ENCODE peak calls at places on chromosomes 7 and 10, in six cellular contexts. One of them, this sample, is unnamed.

GRCh38 chr7:88818552-88818951 is 23.0 kb upstream of the TEX47 start:
- DNase-seq in ovary: no peak
- DNase-seq in effector CD4-positive, alpha-beta T cell: no peak
- DNase-seq in brain microvascular endothelial cell: no peak
- DNase-seq in posterior cingulate gyrus: no peak
- DNase-seq in NB4: no peak
- DNase-seq in this sample: no peak

GRCh38 chr10:112374724-112375541 is 1.0 kb downstream of the ACSL5 start:
- DNase-seq in ovary: no peak
- DNase-seq in effector CD4-positive, alpha-beta T cell: no peak
- DNase-seq in brain microvascular endothelial cell: no peak
- DNase-seq in posterior cingulate gyrus: no peak
- DNase-seq in NB4: peak; percentile 36
- DNase-seq in this sample: no peak

GRCh38 chr7:1993776-1994740 is 238.7 kb downstream of the MAD1L1 start:
- DNase-seq in ovary: no peak
- DNase-seq in effector CD4-positive, alpha-beta T cell: no peak
- DNase-seq in brain microvascular endothelial cell: no peak
- DNase-seq in posterior cingulate gyrus: no peak
- DNase-seq in NB4: no peak
- DNase-seq in this sample: no peak

GRCh38 chr10:65548046-65548445 is 1377.8 kb upstream of the LRRTM3 start:
- DNase-seq in ovary: no peak
- DNase-seq in effector CD4-positive, alpha-beta T cell: no peak
- DNase-seq in brain microvascular endothelial cell: peak; percentile 25
- DNase-seq in posterior cingulate gyrus: no peak
- DNase-seq in NB4: no peak
- DNase-seq in this sample: no peak

GRCh38 chr7:5491251-5492044 is 67.8 kb upstream of the TNRC18 start:
- DNase-seq in ovary: peak; percentile 46
- DNase-seq in effector CD4-positive, alpha-beta T cell: no peak
- DNase-seq in brain microvascular endothelial cell: no peak
- DNase-seq in posterior cingulate gyrus: no peak
- DNase-seq in NB4: no peak
- DNase-seq in this sample: no peak

GRCh38 chr7:34107306-34107705 is 202.0 kb downstream of the BMPER start:
- DNase-seq in ovary: no peak
- DNase-seq in effector CD4-positive, alpha-beta T cell: no peak
- DNase-seq in brain microvascular endothelial cell: no peak
- DNase-seq in posterior cingulate gyrus: no peak
- DNase-seq in NB4: peak; percentile 6
- DNase-seq in this sample: no peak

GRCh38 chr7:14457567-14458453 is 444.7 kb downstream of the DGKB start:
- DNase-seq in ovary: peak; percentile 19
- DNase-seq in effector CD4-positive, alpha-beta T cell: peak; percentile 9
- DNase-seq in brain microvascular endothelial cell: peak; percentile 79
- DNase-seq in posterior cingulate gyrus: peak; percentile 73
- DNase-seq in NB4: peak; percentile 77
- DNase-seq in this sample: peak; percentile 74

GRCh38 chr7:41873781-41874180 is 170.9 kb upstream of the INHBA start:
- DNase-seq in ovary: no peak
- DNase-seq in effector CD4-positive, alpha-beta T cell: no peak
- DNase-seq in brain microvascular endothelial cell: no peak
- DNase-seq in posterior cingulate gyrus: no peak
- DNase-seq in NB4: no peak
- DNase-seq in this sample: no peak

GRCh38 chr10:54799491-54799890 is 1.5 kb downstream of the PCDH15 start:
- DNase-seq in ovary: no peak
- DNase-seq in effector CD4-positive, alpha-beta T cell: no peak
- DNase-seq in brain microvascular endothelial cell: no peak
- DNase-seq in posterior cingulate gyrus: no peak
- DNase-seq in NB4: no peak
- DNase-seq in this sample: no peak

GRCh38 chr10:70494536-70494935 is 16.0 kb downstream of the PALD1 start:
- DNase-seq in ovary: no peak
- DNase-seq in effector CD4-positive, alpha-beta T cell: no peak
- DNase-seq in brain microvascular endothelial cell: no peak
- DNase-seq in posterior cingulate gyrus: no peak
- DNase-seq in NB4: peak; percentile 67
- DNase-seq in this sample: no peak

GRCh38 chr7:98251251-98251843 is 685 bp downstream of the TECPR1 start:
- DNase-seq in ovary: no peak
- DNase-seq in effector CD4-positive, alpha-beta T cell: peak; percentile 28
- DNase-seq in brain microvascular endothelial cell: peak; percentile 31
- DNase-seq in posterior cingulate gyrus: peak; percentile 7
- DNase-seq in NB4: peak; percentile 30
- DNase-seq in this sample: no peak

GRCh38 chr7:37342665-37343471 is 105.8 kb downstream of the ELMO1 start:
- DNase-seq in ovary: no peak
- DNase-seq in effector CD4-positive, alpha-beta T cell: peak; percentile 66
- DNase-seq in brain microvascular endothelial cell: no peak
- DNase-seq in posterior cingulate gyrus: no peak
- DNase-seq in NB4: peak; percentile 96
- DNase-seq in this sample: no peak

GRCh38 chr7:107708956-107709355 is 35.0 kb upstream of the CBLL1 start:
- DNase-seq in ovary: no peak
- DNase-seq in effector CD4-positive, alpha-beta T cell: no peak
- DNase-seq in brain microvascular endothelial cell: no peak
- DNase-seq in posterior cingulate gyrus: no peak
- DNase-seq in NB4: no peak
- DNase-seq in this sample: no peak

GRCh38 chr7:147170341-147171012 is 1053.9 kb downstream of the CNTNAP2 start:
- DNase-seq in ovary: no peak
- DNase-seq in effector CD4-positive, alpha-beta T cell: no peak
- DNase-seq in brain microvascular endothelial cell: no peak
- DNase-seq in posterior cingulate gyrus: no peak
- DNase-seq in NB4: no peak
- DNase-seq in this sample: no peak

GRCh38 chr7:47293884-47294568 is 287.9 kb downstream of the TNS3 start:
- DNase-seq in ovary: no peak
- DNase-seq in effector CD4-positive, alpha-beta T cell: no peak
- DNase-seq in brain microvascular endothelial cell: no peak
- DNase-seq in posterior cingulate gyrus: no peak
- DNase-seq in NB4: peak; percentile 91
- DNase-seq in this sample: no peak

GRCh38 chr10:89653410-89653828 is 8.4 kb upstream of the PANK1 start:
- DNase-seq in ovary: no peak
- DNase-seq in effector CD4-positive, alpha-beta T cell: no peak
- DNase-seq in brain microvascular endothelial cell: peak; percentile 42
- DNase-seq in posterior cingulate gyrus: no peak
- DNase-seq in NB4: no peak
- DNase-seq in this sample: no peak

GRCh38 chr10:28778524-28778923 is 101.2 kb downstream of the BAMBI start:
- DNase-seq in ovary: no peak
- DNase-seq in effector CD4-positive, alpha-beta T cell: no peak
- DNase-seq in brain microvascular endothelial cell: peak; percentile 22
- DNase-seq in posterior cingulate gyrus: no peak
- DNase-seq in NB4: no peak
- DNase-seq in this sample: no peak

GRCh38 chr7:21916176-21916575 is 29.5 kb downstream of the CDCA7L start:
- DNase-seq in ovary: no peak
- DNase-seq in effector CD4-positive, alpha-beta T cell: no peak
- DNase-seq in brain microvascular endothelial cell: no peak
- DNase-seq in posterior cingulate gyrus: no peak
- DNase-seq in NB4: no peak
- DNase-seq in this sample: no peak

GRCh38 chr7:64888901-64889685 is 14.0 kb upstream of the ZNF273 start:
- DNase-seq in ovary: peak; percentile 49
- DNase-seq in effector CD4-positive, alpha-beta T cell: no peak
- DNase-seq in brain microvascular endothelial cell: no peak
- DNase-seq in posterior cingulate gyrus: peak; percentile 26
- DNase-seq in NB4: peak; percentile 76
- DNase-seq in this sample: no peak

GRCh38 chr7:29039747-29040569 is 81.8 kb upstream of the TRIL start:
- DNase-seq in ovary: no peak
- DNase-seq in effector CD4-positive, alpha-beta T cell: no peak
- DNase-seq in brain microvascular endothelial cell: no peak
- DNase-seq in posterior cingulate gyrus: no peak
- DNase-seq in NB4: no peak
- DNase-seq in this sample: no peak

GRCh38 chr10:95097805-95098204 is 28.5 kb upstream of the CYP2C8 start:
- DNase-seq in ovary: no peak
- DNase-seq in effector CD4-positive, alpha-beta T cell: no peak
- DNase-seq in brain microvascular endothelial cell: no peak
- DNase-seq in posterior cingulate gyrus: no peak
- DNase-seq in NB4: no peak
- DNase-seq in this sample: no peak

GRCh38 chr10:103417601-103418000 is 21.2 kb downstream of the PDCD11 start:
- DNase-seq in ovary: no peak
- DNase-seq in effector CD4-positive, alpha-beta T cell: no peak
- DNase-seq in brain microvascular endothelial cell: no peak
- DNase-seq in posterior cingulate gyrus: no peak
- DNase-seq in NB4: no peak
- DNase-seq in this sample: no peak

GRCh38 chr10:86655596-86655995 is 1.2 kb downstream of the OPN4 start:
- DNase-seq in ovary: no peak
- DNase-seq in effector CD4-positive, alpha-beta T cell: no peak
- DNase-seq in brain microvascular endothelial cell: no peak
- DNase-seq in posterior cingulate gyrus: no peak
- DNase-seq in NB4: no peak
- DNase-seq in this sample: no peak

GRCh38 chr10:116733566-116733965 is 8.8 kb downstream of the HSPA12A start:
- DNase-seq in ovary: no peak
- DNase-seq in effector CD4-positive, alpha-beta T cell: no peak
- DNase-seq in brain microvascular endothelial cell: no peak
- DNase-seq in posterior cingulate gyrus: no peak
- DNase-seq in NB4: no peak
- DNase-seq in this sample: no peak

GRCh38 chr7:98265841-98266271 is 13.8 kb upstream of the TECPR1 start:
- DNase-seq in ovary: no peak
- DNase-seq in effector CD4-positive, alpha-beta T cell: no peak
- DNase-seq in brain microvascular endothelial cell: peak; percentile 66
- DNase-seq in posterior cingulate gyrus: no peak
- DNase-seq in NB4: no peak
- DNase-seq in this sample: no peak

GRCh38 chr10:35554036-35554435 is 51.1 kb upstream of the GJD4 start:
- DNase-seq in ovary: no peak
- DNase-seq in effector CD4-positive, alpha-beta T cell: no peak
- DNase-seq in brain microvascular endothelial cell: no peak
- DNase-seq in posterior cingulate gyrus: no peak
- DNase-seq in NB4: no peak
- DNase-seq in this sample: no peak

GRCh38 chr7:81488210-81488609 is 281.6 kb downstream of the HGF start:
- DNase-seq in ovary: no peak
- DNase-seq in effector CD4-positive, alpha-beta T cell: no peak
- DNase-seq in brain microvascular endothelial cell: no peak
- DNase-seq in posterior cingulate gyrus: no peak
- DNase-seq in NB4: no peak
- DNase-seq in this sample: no peak

GRCh38 chr10:43255644-43256431 is 11.0 kb downstream of the RASGEF1A start:
- DNase-seq in ovary: no peak
- DNase-seq in effector CD4-positive, alpha-beta T cell: no peak
- DNase-seq in brain microvascular endothelial cell: no peak
- DNase-seq in posterior cingulate gyrus: no peak
- DNase-seq in NB4: peak; percentile 64
- DNase-seq in this sample: no peak

GRCh38 chr7:16961650-16962049 is 79.9 kb upstream of the AGR3 start:
- DNase-seq in ovary: no peak
- DNase-seq in effector CD4-positive, alpha-beta T cell: no peak
- DNase-seq in brain microvascular endothelial cell: no peak
- DNase-seq in posterior cingulate gyrus: no peak
- DNase-seq in NB4: no peak
- DNase-seq in this sample: no peak

This sample was measured in NCI-H1048.